ENCODE peak calls at places on chromosomes 2 and 18, in four cellular contexts. V is left colon, T is ACHN, S is NB4. G is an unnamed sample.

GRCh38 chr2:111679202-111679601 is 204.8 kb downstream of the ANAPC1 start:
- DNase-seq in V (no peak), T (no peak), S (peak), G (no peak)

GRCh38 chr2:189408294-189408693 is 33.0 kb upstream of the WDR75 start:
- DNase-seq in V (no peak), T (no peak), S (no peak), G (no peak)

GRCh38 chr2:1366546-1367134 is 46.6 kb upstream of the TPO start:
- DNase-seq in S (no peak), V (no peak), T (no peak), G (no peak)

GRCh38 chr18:33584845-33585775 is 7.1 kb downstream of the ASXL3 start:
- DNase-seq in V (no peak), S (no peak), T (no peak), G (no peak)

GRCh38 chr2:233600361-233600760 is 17.1 kb upstream of the UGT1A8 start:
- DNase-seq in T (peak), S (no peak), V (no peak), G (no peak)

GRCh38 chr2:201093573-201093972 is 21.8 kb downstream of the NDUFB3 start:
- DNase-seq in S (peak), T (no peak), V (no peak), G (no peak)

GRCh38 chr2:74511104-74511989 is 2.9 kb upstream of the TLX2 start:
- DNase-seq in S (no peak), T (no peak), V (no peak), G (no peak)

GRCh38 chr2:222074674-222075073 is 224.1 kb downstream of the PAX3 start:
- DNase-seq in S (no peak), T (no peak), V (no peak), G (no peak)

GRCh38 chr18:75100832-75101630 is 107.9 kb downstream of the PTGR3 start:
- DNase-seq in T (no peak), S (no peak), V (no peak), G (no peak)

GRCh38 chr2:143254108-143254507 is 124.9 kb downstream of the ARHGAP15 start:
- DNase-seq in T (no peak), V (no peak), S (no peak), G (no peak)

GRCh38 chr2:232668805-232669444 is 28.2 kb upstream of the GIGYF2 start:
- DNase-seq in T (peak), V (no peak), S (peak), G (no peak)

GRCh38 chr2:151754253-151754897 is 20.1 kb upstream of the NEB start:
- DNase-seq in T (no peak), V (no peak), S (no peak), G (no peak)

GRCh38 chr18:54191352-54191751 is 33.1 kb downstream of the MBD2 start:
- DNase-seq in T (no peak), V (no peak), S (no peak), G (no peak)

GRCh38 chr18:59927246-59927825 is 27.5 kb downstream of the PMAIP1 start:
- DNase-seq in V (no peak), S (no peak), T (no peak), G (no peak)

GRCh38 chr2:74739733-74740241 is 85.7 kb downstream of the SEMA4F start:
- DNase-seq in S (no peak), T (no peak), V (no peak), G (no peak)

GRCh38 chr2:7671312-7671711 is 754.1 kb downstream of the RNF144A start:
- DNase-seq in V (no peak), S (no peak), T (no peak), G (no peak)

GRCh38 chr2:216034065-216034464 is 20.7 kb upstream of the MREG start:
- DNase-seq in T (peak), V (peak), S (peak), G (peak)

GRCh38 chr2:39623916-39624315 is 41.8 kb upstream of the TMEM178A start:
- DNase-seq in S (no peak), V (no peak), T (no peak), G (no peak)

GRCh38 chr18:60684843-60685513 is 312.4 kb upstream of the MC4R start:
- DNase-seq in T (peak), V (no peak), S (peak), G (no peak)

GRCh38 chr2:231057590-231057989 is 923 bp downstream of the PSMD1 start:
- DNase-seq in V (no peak), T (peak), S (no peak), G (no peak)

GRCh38 chr2:230184727-230185578 is 34.8 kb downstream of the SP110 start:
- DNase-seq in T (no peak), S (no peak), V (no peak), G (no peak)

GRCh38 chr2:190062053-190062452 is 476 bp downstream of the MSTN start:
- DNase-seq in T (no peak), S (no peak), V (no peak), G (no peak)

GRCh38 chr18:55858661-55859111 is 270.7 kb upstream of the TCF4 start:
- DNase-seq in T (no peak), V (no peak), S (no peak), G (no peak)

GRCh38 chr2:187527262-187527661 is 27.0 kb downstream of the TFPI start:
- DNase-seq in V (no peak), T (no peak), S (no peak), G (no peak)

GRCh38 chr2:239630618-239631286 is 229.9 kb upstream of the HDAC4 start:
- DNase-seq in V (no peak), T (peak), S (no peak), G (no peak)